ENCODE peak calls at places on chromosome 3, in five cellular contexts. H is A549, K is IMR-90, E is HepG2, A is H1. D is an unnamed sample.

GRCh38 chr3:58198804-58199203 is 12.0 kb downstream of the DNASE1L3 start:
- DNase-seq in K (no peak), H (no peak), E (no peak), A (no peak), D (no peak)

GRCh38 chr3:18643290-18643689 is 218.2 kb upstream of the SATB1 start:
- DNase-seq in H (no peak), E (no peak), A (no peak), K (no peak), D (no peak)

GRCh38 chr3:12049675-12050074 is 45.5 kb downstream of the SYN2 start:
- DNase-seq in E (no peak), K (peak), A (no peak), H (no peak), D (no peak)

GRCh38 chr3:160661660-160662059 is 15.3 kb upstream of the ARL14 start:
- DNase-seq in A (no peak), H (no peak), K (peak), E (no peak), D (no peak)

GRCh38 chr3:94173667-94174434 is 111.0 kb downstream of the NSUN3 start:
- DNase-seq in E (no peak), K (peak), H (no peak), A (no peak), D (peak)

GRCh38 chr3:79973482-79973881 is 205.7 kb upstream of the ROBO1 start:
- DNase-seq in A (no peak), H (no peak), K (no peak), E (no peak), D (no peak)

GRCh38 chr3:121942116-121942786 is 48.0 kb downstream of the SLC15A2 start:
- DNase-seq in A (no peak), E (no peak), H (no peak), K (peak), D (no peak)

GRCh38 chr3:134327594-134327975 is 46.7 kb downstream of the AMOTL2 start:
- DNase-seq in K (peak), H (peak), E (no peak), A (no peak), D (no peak)

GRCh38 chr3:8298021-8298954 is 203.3 kb upstream of the LMCD1 start:
- DNase-seq in A (no peak), K (no peak), E (no peak), H (no peak), D (no peak)

GRCh38 chr3:4474683-4475490 is 7.8 kb upstream of the SUMF1 start:
- DNase-seq in E (no peak), H (no peak), K (peak), A (no peak), D (no peak)

GRCh38 chr3:3281024-3281423 is 101.5 kb upstream of the CRBN start:
- DNase-seq in K (no peak), H (no peak), A (no peak), E (no peak), D (no peak)

GRCh38 chr3:9721015-9721697 is 10.4 kb upstream of the BRPF1 start:
- DNase-seq in H (no peak), E (no peak), K (peak), A (no peak), D (no peak)

GRCh38 chr3:141802316-141803077 is 39.3 kb downstream of the GRK7 start:
- DNase-seq in K (no peak), H (no peak), E (no peak), A (no peak), D (no peak)

GRCh38 chr3:43176666-43177065 is 70.8 kb upstream of the POMGNT2 start:
- DNase-seq in K (no peak), H (no peak), E (no peak), A (no peak), D (peak)

GRCh38 chr3:37739579-37740290 is 121.9 kb upstream of the CTDSPL start:
- DNase-seq in E (no peak), A (no peak), K (no peak), H (no peak), D (no peak)

GRCh38 chr3:63739474-63739873 is 79.6 kb upstream of the C3orf49 start:
- DNase-seq in E (no peak), K (no peak), H (no peak), A (no peak), D (no peak)

GRCh38 chr3:190566043-190566933 is 52.4 kb downstream of the IL1RAP start:
- DNase-seq in H (peak), A (no peak), K (peak), E (peak), D (peak)

GRCh38 chr3:133941390-133941789 is 45.7 kb upstream of the RAB6B start:
- DNase-seq in A (no peak), H (no peak), E (no peak), K (peak), D (no peak)

GRCh38 chr3:23720885-23721284 is 84.9 kb upstream of the UBE2E1 start:
- DNase-seq in K (peak), E (no peak), A (no peak), H (no peak), D (no peak)

GRCh38 chr3:72739521-72740466 is 108.5 kb downstream of the SHQ1 start:
- DNase-seq in E (no peak), A (no peak), H (no peak), K (peak), D (no peak)

GRCh38 chr3:190739726-190740230 is 122.7 kb downstream of the GMNC start:
- DNase-seq in H (no peak), E (no peak), K (no peak), A (no peak), D (no peak)

GRCh38 chr3:77377717-77378116 is 337.8 kb downstream of the ROBO2 start:
- DNase-seq in H (no peak), E (no peak), K (no peak), A (no peak), D (peak)

GRCh38 chr3:151169700-151170224 is 33.3 kb downstream of the GPR171 start:
- DNase-seq in E (no peak), K (no peak), H (no peak), A (no peak), D (no peak)

GRCh38 chr3:40887012-40887411 is 312.3 kb upstream of the CTNNB1 start:
- DNase-seq in E (no peak), H (no peak), K (no peak), A (no peak), D (no peak)

GRCh38 chr3:30658328-30659052 is 52.1 kb downstream of the TGFBR2 start:
- DNase-seq in K (peak), A (no peak), E (peak), H (no peak), D (no peak)
- TF ChIP-seq RFX5 in K (no peak), A (no peak), E (no peak), H (no peak), D (no peak)

GRCh38 chr3:55203006-55203405 is 275.1 kb upstream of the LRTM1 start:
- DNase-seq in A (no peak), K (peak), E (no peak), H (no peak), D (no peak)

GRCh38 chr3:55203486-55204010 is 275.7 kb upstream of the LRTM1 start:
- DNase-seq in A (no peak), E (no peak), H (no peak), K (peak), D (no peak)

GRCh38 chr3:55200916-55201315 is 273.1 kb upstream of the LRTM1 start:
- DNase-seq in K (no peak), A (no peak), H (no peak), E (no peak), D (no peak)

GRCh38 chr3:55201729-55202128 is 273.9 kb upstream of the LRTM1 start:
- DNase-seq in E (no peak), H (no peak), A (no peak), K (peak), D (no peak)

DNA sequence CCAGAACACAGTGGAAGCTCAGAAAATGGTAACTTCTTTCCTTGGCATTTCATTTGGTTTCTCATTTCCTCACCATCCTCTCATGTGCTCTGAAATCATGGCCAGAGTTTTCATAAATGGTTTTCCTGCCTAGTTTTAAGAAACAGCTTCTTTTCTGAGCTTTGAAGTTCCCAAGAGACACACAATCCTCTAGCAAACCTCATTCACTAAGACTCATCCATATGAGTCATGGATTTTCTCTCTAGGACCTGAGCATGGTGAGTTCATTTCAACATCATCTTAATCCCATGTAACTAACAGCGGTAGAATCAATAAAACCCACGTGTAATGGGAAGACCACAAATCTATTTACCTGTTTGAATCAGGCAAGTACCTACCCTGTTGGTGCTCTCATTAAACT is 274.5 kb upstream of the LRTM1 start:
- DNase-seq in H (no peak), E (no peak), K (peak), A (no peak), D (no peak)
- TF ChIP-seq RFX5 in H (no peak), E (no peak), K (no peak), A (no peak), D (no peak)

DNA sequence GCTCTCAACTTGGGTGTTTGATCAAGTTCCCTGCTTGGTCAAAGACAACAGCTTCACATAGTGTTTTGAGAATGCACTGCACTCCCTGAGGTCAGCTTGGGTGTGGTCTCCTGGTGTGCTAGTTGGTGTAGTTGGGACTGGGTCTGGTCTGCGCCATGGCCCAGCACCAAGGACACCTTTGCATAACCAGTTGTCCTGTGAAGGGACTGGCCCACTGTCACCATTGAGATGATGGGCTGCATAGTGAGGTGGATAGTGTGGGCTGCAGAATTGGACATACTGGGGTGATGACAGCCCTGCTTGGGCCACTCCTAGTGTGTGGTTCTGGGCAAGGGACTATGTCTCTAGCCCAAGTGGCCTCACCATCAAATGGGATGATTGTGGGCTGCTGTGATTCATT is 9.5 kb downstream of the RPSA start:
- DNase-seq in E (no peak), H (no peak), K (no peak), A (no peak), D (no peak)
- TF ChIP-seq RFX5 in E (no peak), H (no peak), K (no peak), A (no peak), D (no peak)

GRCh38 chr3:127073931-127074820 is 91.3 kb downstream of the PLXNA1 start:
- DNase-seq in E (no peak), H (no peak), K (no peak), A (no peak), D (peak)
- TF ChIP-seq RFX5 in E (no peak), H (no peak), K (no peak), A (no peak), D (no peak)

DNA sequence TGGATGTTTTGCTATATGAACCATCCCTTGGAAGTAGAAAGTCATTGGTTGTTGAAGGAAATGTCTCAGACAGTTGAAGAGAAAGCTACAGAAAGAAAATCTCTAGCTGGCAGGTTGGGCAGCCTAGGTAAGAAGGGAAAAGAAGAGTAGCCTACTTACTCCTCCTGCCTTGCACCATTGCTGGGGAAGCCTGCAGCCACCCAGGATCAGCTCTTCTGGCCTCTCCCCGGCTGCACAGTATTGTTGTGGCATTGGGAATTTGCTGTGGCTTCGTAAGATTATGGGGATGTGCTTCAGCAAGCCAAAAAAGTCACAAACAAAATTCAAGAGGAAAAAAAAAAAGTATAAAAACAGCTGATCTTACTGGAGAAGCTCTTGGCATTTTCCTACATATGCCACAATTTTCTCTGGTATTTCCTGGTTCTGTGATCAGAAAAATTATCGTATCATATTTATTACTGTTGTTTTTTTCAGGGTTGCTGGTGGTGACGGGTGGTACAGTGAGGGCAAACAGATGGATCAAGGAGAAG is 154.2 kb downstream of the TIGIT start:
- DNase-seq in H (no peak), E (no peak), K (no peak), A (no peak), D (no peak)
- TF ChIP-seq RFX5 in H (no peak), E (no peak), K (no peak), A (no peak), D (no peak)

GRCh38 chr3:46852839-46853355 is 10.3 kb downstream of the MYL3 start:
- DNase-seq in A (no peak), E (no peak), H (no peak), K (no peak), D (no peak)

GRCh38 chr3:46851364-46852328 is 11.6 kb downstream of the MYL3 start:
- DNase-seq in H (no peak), A (no peak), E (no peak), K (no peak), D (no peak)

GRCh38 chr3:46853441-46854410 is 9.5 kb downstream of the MYL3 start:
- DNase-seq in A (no peak), H (no peak), K (no peak), E (no peak), D (no peak)

GRCh38 chr3:46850468-46850780 is 12.8 kb downstream of the MYL3 start:
- DNase-seq in E (no peak), A (no peak), H (no peak), K (no peak), D (no peak)

DNA sequence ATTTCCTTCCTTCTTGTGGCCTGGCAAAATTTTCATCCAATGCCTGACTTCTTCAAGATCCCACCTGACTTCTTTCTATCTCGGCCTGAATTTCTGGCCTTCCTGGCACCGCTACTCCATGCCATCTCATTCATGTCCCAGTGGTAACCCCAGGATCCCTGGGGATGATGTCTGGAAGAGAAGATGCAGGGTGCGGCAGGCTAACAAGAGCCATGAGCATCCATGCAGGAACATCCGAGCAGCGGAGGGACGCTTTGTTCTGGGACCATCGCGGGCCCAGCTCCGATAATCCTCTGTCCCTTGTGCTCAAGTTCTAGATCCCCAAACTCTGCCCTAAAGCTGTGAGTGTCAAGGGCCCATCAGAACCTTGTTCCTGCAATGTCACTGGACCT is 10.9 kb downstream of the MYL3 start:
- DNase-seq in E (no peak), A (no peak), H (no peak), K (no peak), D (no peak)
- TF ChIP-seq RFX5 in E (no peak), A (no peak), H (no peak), K (no peak), D (no peak)